ENCODE peak calls at places on chromosomes 12 and 14, in eight cellular contexts. R, Y, D, J, M, G, T and E are unnamed samples.

GRCh38 chr14:27366596-27366995 is 768.8 kb upstream of the NOVA1 start:
- DNase-seq in R (no peak), Y (no peak), D (no peak), J (no peak), M (no peak), G (no peak), T (no peak), E (no peak)

GRCh38 chr14:104524726-104525125 is 54.8 kb upstream of the C14orf180 start:
- DNase-seq in R (no peak), Y (no peak), D (no peak), J (no peak), M (no peak), G (no peak), T (no peak), E (no peak)

GRCh38 chr14:94337274-94337673 is 14.1 kb upstream of the SERPINA6 start:
- DNase-seq in R (no peak), Y (no peak), D (no peak), J (peak), M (no peak), G (no peak), T (peak), E (no peak)

GRCh38 chr12:104505095-104505819 is 48.5 kb downstream of the CHST11 start:
- DNase-seq in R (no peak), Y (no peak), D (peak), J (no peak), M (peak), G (no peak), T (no peak), E (no peak)

GRCh38 chr14:95360828-95361227 is 41.1 kb upstream of the CLMN start:
- DNase-seq in R (no peak), Y (no peak), D (no peak), J (no peak), M (no peak), G (no peak), T (no peak), E (no peak)

GRCh38 chr14:91872011-91872476 is 4.7 kb upstream of the TC2N start:
- DNase-seq in R (peak), Y (no peak), D (no peak), J (no peak), M (no peak), G (no peak), T (no peak), E (no peak)

GRCh38 chr12:107353312-107353711 is 260.0 kb upstream of the CRY1 start:
- DNase-seq in R (no peak), Y (no peak), D (no peak), J (no peak), M (no peak), G (no peak), T (no peak), E (no peak)

GRCh38 chr12:48002179-48002601 is 2.1 kb downstream of the COL2A1 start:
- DNase-seq in R (no peak), Y (no peak), D (no peak), J (no peak), M (peak), G (no peak), T (no peak), E (no peak)

GRCh38 chr12:56129210-56129691 is 1.2 kb downstream of the ESYT1 start:
- DNase-seq in R (peak), Y (no peak), D (peak), J (no peak), M (peak), G (peak), T (peak), E (peak)

GRCh38 chr14:99981806-99982205 is 83.4 kb upstream of the EVL start:
- DNase-seq in R (no peak), Y (no peak), D (no peak), J (no peak), M (no peak), G (no peak), T (no peak), E (no peak)

GRCh38 chr14:70061108-70061507 is 127.6 kb downstream of the SLC8A3 start:
- DNase-seq in R (no peak), Y (no peak), D (no peak), J (no peak), M (no peak), G (no peak), T (no peak), E (no peak)

GRCh38 chr14:100532916-100533630 is 54.1 kb downstream of the BEGAIN start:
- DNase-seq in R (peak), Y (no peak), D (no peak), J (no peak), M (no peak), G (no peak), T (peak), E (no peak)

GRCh38 chr14:104600805-104601204 is 3.8 kb downstream of the TMEM179 start:
- DNase-seq in R (no peak), Y (no peak), D (no peak), J (no peak), M (no peak), G (no peak), T (no peak), E (no peak)

GRCh38 chr14:50775357-50775756 is 55.6 kb downstream of the NIN start:
- DNase-seq in R (no peak), Y (no peak), D (no peak), J (peak), M (no peak), G (no peak), T (peak), E (no peak)

GRCh38 chr12:30613119-30613830 is 82.4 kb downstream of the IPO8 start:
- DNase-seq in R (no peak), Y (no peak), D (no peak), J (peak), M (no peak), G (no peak), T (peak), E (no peak)